ENCODE peak calls at places on chromosomes 12 and 14, in six cellular contexts. R, J, F, K, P and V are unnamed samples.

GRCh38 chr14:99736600-99737371 is 52.7 kb downstream of the CYP46A1 start:
- DNase-seq in P (no peak), R (no peak), K (no peak), J (peak; percentile 67), F (no peak), V (no peak)

GRCh38 chr14:37289688-37290087 is 92.0 kb downstream of the MIPOL1 start:
- DNase-seq in F (no peak), K (no peak), J (no peak), P (no peak), R (no peak), V (no peak)

GRCh38 chr14:54622189-54622958 is 55.4 kb downstream of the SAMD4A start:
- DNase-seq in R (no peak), K (no peak), J (no peak), P (no peak), F (no peak), V (peak; percentile 5)

GRCh38 chr14:64244279-64244678 is 49.9 kb downstream of the ESR2 start:
- DNase-seq in R (peak; percentile 59), J (no peak), P (no peak), K (no peak), F (peak; percentile 52), V (no peak)

GRCh38 chr12:25852792-25853191 is 105.7 kb upstream of the RASSF8 start:
- DNase-seq in R (no peak), F (no peak), P (peak; percentile 60), K (no peak), J (no peak), V (no peak)

GRCh38 chr14:99937475-99938244 is 127.6 kb upstream of the EVL start:
- DNase-seq in K (no peak), P (no peak), R (no peak), J (no peak), F (no peak), V (no peak)

GRCh38 chr14:51180577-51180976 is 59.5 kb upstream of the TMX1 start:
- DNase-seq in F (no peak), K (no peak), J (no peak), R (no peak), P (no peak), V (no peak)

GRCh38 chr14:21047378-21047781 is 5.2 kb downstream of the RNASE7 start:
- DNase-seq in K (no peak), R (no peak), P (no peak), F (no peak), J (no peak), V (no peak)

GRCh38 chr12:55934343-55934742 is 3.4 kb downstream of the DGKA start:
- DNase-seq in P (no peak), F (no peak), J (no peak), K (no peak), R (no peak), V (no peak)

GRCh38 chr12:124520258-124520657 is 47.2 kb downstream of the NCOR2 start:
- DNase-seq in P (peak; percentile 76), K (no peak), F (peak; percentile 65), J (no peak), R (peak; percentile 86), V (no peak)

GRCh38 chr14:60807971-60808370 is 73.4 kb downstream of the MNAT1 start:
- DNase-seq in P (peak; percentile 19), J (no peak), R (no peak), K (no peak), F (no peak), V (no peak)

GRCh38 chr12:4849024-4849594 is 60.6 kb upstream of the KCNA1 start:
- DNase-seq in P (peak; percentile 39), J (no peak), R (no peak), F (no peak), K (no peak), V (no peak)

GRCh38 chr14:103512701-103513611 is 9.7 kb downstream of the CKB start:
- DNase-seq in P (no peak), F (peak; percentile 51), K (no peak), J (peak; percentile 76), R (peak; percentile 70), V (peak; percentile 50)

GRCh38 chr12:124919646-124920352 is 5.3 kb upstream of the UBC start:
- DNase-seq in R (no peak), J (no peak), K (no peak), P (peak; percentile 67), F (no peak), V (no peak)

GRCh38 chr12:49706351-49707126 is 666 bp downstream of the FMNL3 start:
- DNase-seq in K (no peak), J (peak; percentile 48), F (peak; percentile 58), R (peak; percentile 26), P (no peak), V (peak; percentile 33)
- TF ChIP-seq POLR2A in K (no peak), J (no peak), F (no peak), R (no peak), P (no peak), V (no peak)

DNA sequence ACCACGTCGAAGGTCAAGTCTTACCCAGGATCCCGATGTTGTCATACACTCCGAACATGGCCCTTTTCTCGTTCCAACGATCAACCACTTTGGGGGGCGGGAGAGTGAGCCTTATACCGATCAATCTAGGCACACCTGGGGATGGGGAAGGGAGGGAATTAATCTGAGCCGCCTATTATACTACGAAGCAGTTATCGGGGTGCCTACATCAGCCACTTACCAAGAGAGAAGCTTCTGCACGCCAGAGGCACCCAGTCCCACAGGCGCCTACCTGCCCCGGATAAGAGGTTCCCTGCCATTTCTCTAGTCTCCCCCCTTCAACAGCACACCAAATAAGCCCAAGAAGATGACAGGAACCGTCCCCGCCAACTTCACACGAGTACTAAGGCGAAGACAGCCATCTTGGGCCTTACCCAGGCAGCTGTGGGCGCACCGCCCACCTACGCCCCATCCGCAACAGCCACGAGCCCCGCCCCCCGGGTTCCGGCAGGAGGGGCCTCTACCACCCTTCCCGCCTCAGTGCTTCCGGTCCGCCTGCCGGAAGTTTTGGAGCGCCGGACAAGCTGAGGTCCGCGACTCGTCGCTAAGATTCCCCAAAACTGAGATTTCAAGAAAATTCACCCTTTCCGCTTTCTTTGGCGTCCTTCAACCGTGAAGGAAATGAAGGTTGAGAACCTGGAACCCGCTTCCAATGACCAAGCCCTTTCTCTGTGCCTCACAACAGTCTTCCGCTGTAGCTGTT is at the start of gene MRPL51:
- DNase-seq in R (peak; percentile 98), K (peak; percentile 77), P (peak; percentile 98), F (peak; percentile 95), J (peak; percentile 99), V (peak; percentile 97)
- TF ChIP-seq POLR2A in R (peak; percentile 46), K (no peak), P (peak; percentile 92), F (peak; percentile 72), J (no peak), V (peak; percentile 97)

GRCh38 chr12:117904051-117904450 is 64.7 kb downstream of the KSR2 start:
- DNase-seq in F (no peak), R (no peak), P (no peak), J (no peak), K (no peak), V (no peak)

GRCh38 chr12:117900561-117900960 is 68.2 kb downstream of the KSR2 start:
- DNase-seq in K (no peak), J (no peak), R (no peak), P (peak; percentile 50), F (no peak), V (no peak)

GRCh38 chr12:117907108-117907689 is 61.6 kb downstream of the KSR2 start:
- DNase-seq in J (no peak), R (peak; percentile 32), K (no peak), P (no peak), F (no peak), V (no peak)

GRCh38 chr12:117901631-117902030 is 67.2 kb downstream of the KSR2 start:
- DNase-seq in P (no peak), R (no peak), F (no peak), J (no peak), K (no peak), V (no peak)

DNA sequence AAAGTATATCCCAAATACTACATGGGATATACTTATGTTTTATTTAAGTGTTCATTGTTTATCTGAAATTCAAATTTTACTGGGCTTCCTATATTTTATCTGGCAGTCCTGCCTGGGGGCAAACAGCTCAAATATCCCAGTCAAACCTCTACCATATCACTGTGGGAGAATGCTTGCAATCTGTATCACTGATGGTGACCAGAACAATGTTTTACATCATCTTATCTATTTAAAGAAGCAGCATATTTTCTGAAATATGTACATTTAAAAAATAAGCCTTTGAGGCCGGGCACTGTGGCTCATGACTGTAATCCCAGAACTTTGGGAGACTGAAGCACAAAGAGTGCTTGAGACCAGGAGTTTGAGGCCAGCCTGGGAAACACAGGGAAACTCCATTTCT is 65.3 kb downstream of the KSR2 start:
- DNase-seq in R (no peak), P (no peak), K (no peak), J (no peak), F (no peak), V (no peak)
- TF ChIP-seq POLR2A in R (no peak), P (no peak), K (no peak), J (no peak), F (no peak), V (no peak)

GRCh38 chr12:27779416-27779815 is 617 bp upstream of the KLHL42 start:
- DNase-seq in R (no peak), P (peak; percentile 65), J (no peak), F (peak; percentile 22), K (no peak), V (peak; percentile 60)

GRCh38 chr12:27778206-27778605 is 1.8 kb upstream of the KLHL42 start:
- DNase-seq in P (no peak), K (no peak), F (no peak), R (no peak), J (no peak), V (no peak)

GRCh38 chr12:27780612-27781408 is 774 bp upstream of the MANSC4 start:
- DNase-seq in K (no peak), R (peak; percentile 26), J (peak; percentile 30), F (peak; percentile 37), P (peak; percentile 27), V (peak; percentile 42)

GRCh38 chr12:27781680-27782079 is 1.6 kb upstream of the MANSC4 start:
- DNase-seq in P (no peak), K (no peak), R (no peak), J (no peak), F (no peak), V (no peak)

DNA sequence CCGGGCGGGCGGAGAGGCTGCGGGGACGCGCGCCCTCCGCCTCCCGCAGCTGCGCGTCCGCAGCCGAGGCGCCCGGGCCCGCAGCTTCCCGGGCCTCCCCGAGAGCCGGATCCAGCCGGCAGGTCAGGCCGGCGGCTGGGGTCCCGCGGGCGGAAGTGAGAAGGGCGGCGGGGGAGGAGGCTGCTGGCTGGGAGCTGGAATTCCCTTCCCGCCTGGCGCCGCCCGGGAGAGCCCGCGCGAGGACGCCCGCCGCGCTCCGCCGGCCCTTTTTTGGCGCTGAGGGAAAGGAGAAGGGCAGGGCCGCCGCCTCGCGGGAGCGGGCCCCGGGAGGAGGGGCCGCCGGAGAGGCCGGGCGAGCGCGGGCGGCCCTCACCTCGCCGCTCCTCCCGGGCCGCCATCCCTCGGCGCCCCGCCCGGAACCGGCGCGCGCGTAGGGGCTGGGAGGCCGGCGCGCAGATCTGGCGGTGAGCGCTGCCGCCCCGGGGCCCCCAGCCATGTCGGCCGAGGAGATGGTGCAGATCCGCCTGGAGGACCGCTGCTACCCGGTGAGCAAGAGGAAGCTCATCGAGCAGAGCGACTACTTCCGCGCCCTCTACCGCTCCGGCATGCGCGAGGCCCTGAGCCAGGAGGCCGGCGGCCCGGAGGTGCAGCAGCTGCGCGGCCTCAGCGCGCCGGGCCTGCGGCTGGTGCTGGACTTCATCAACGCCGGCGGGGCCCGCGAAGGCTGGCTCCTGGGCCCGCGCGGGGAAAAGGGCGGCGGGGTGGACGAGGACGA is at the start of the genes KLHL42 and MANSC4:
- DNase-seq in P (peak; percentile 75), F (peak; percentile 67), K (no peak), R (peak; percentile 67), J (peak; percentile 84), V (peak; percentile 82)
- TF ChIP-seq POLR2A in P (peak; percentile 55), F (peak; percentile 26), K (no peak), R (no peak), J (peak; percentile 30), V (peak; percentile 72)